ENCODE peak calls at places on chromosomes 1 and 21, in six cellular contexts. W is PC-3; S is activated CD4-positive, CD25-positive, alpha-beta regulatory T cell treated with anti-CD3 and anti-CD28 coated beads, Interleukin-2, amount 50 U/mL, for 72 hours; G is lower lobe of right lung; I is AG20443; P is NCI-H774. M is an unnamed sample.

GRCh38 chr1:20696397-20697333 is 21.1 kb downstream of the KIF17 start:
- DNase-seq in S (peak; percentile 75), G (peak; percentile 88), I (peak; percentile 97), W (peak; percentile 89), P (peak; percentile 43), M (peak; percentile 67)

GRCh38 chr1:9900142-9901043 is 9.7 kb downstream of the CTNNBIP1 start:
- DNase-seq in G (peak; percentile 92), W (no peak), S (no peak), I (no peak), P (peak; percentile 37), M (no peak)

GRCh38 chr1:233295775-233296322 is 324 bp upstream of the PCNX2 start:
- DNase-seq in W (no peak), S (no peak), P (no peak), G (no peak), I (no peak), M (no peak)

GRCh38 chr1:229156819-229157218 is 114.1 kb upstream of the RAB4A start:
- DNase-seq in P (no peak), I (peak; percentile 42), G (no peak), W (peak; percentile 49), S (no peak), M (no peak)

GRCh38 chr1:39720094-39720999 is 18.3 kb upstream of the PPIE start:
- DNase-seq in W (peak; percentile 83), P (peak; percentile 76), G (no peak), S (no peak), I (peak; percentile 40), M (peak; percentile 6)

GRCh38 chr21:17476006-17476405 is 36.8 kb upstream of the CXADR start:
- DNase-seq in W (no peak), S (no peak), G (no peak), I (no peak), P (no peak), M (peak; percentile 34)

GRCh38 chr1:26349196-26349885 is 4.6 kb downstream of the CRYBG2 start:
- DNase-seq in W (peak; percentile 81), G (no peak), S (no peak), I (peak; percentile 69), P (no peak), M (peak; percentile 74)

GRCh38 chr1:7387053-7387861 is 383.8 kb upstream of the VAMP3 start:
- DNase-seq in G (no peak), P (no peak), I (no peak), S (no peak), W (peak; percentile 71), M (no peak)

GRCh38 chr1:216074196-216074595 is 349.1 kb downstream of the USH2A start:
- DNase-seq in G (no peak), W (no peak), P (no peak), I (no peak), S (no peak), M (no peak)

GRCh38 chr1:74430496-74430895 is 81.9 kb downstream of the LRRC53 start:
- DNase-seq in S (no peak), P (no peak), G (no peak), W (no peak), I (no peak), M (no peak)

GRCh38 chr1:34685225-34685624 is 69.6 kb upstream of the GJB5 start:
- DNase-seq in W (no peak), P (peak; percentile 46), I (no peak), G (no peak), S (no peak), M (no peak)

GRCh38 chr1:203040518-203041275 is 14.4 kb downstream of the PPFIA4 start:
- DNase-seq in I (no peak), W (no peak), P (no peak), S (no peak), G (no peak), M (no peak)

GRCh38 chr1:91440845-91441244 is 36.2 kb upstream of the HFM1 start:
- DNase-seq in W (peak; percentile 56), P (no peak), G (no peak), I (peak; percentile 9), S (no peak), M (no peak)

GRCh38 chr1:222095606-222096475 is 354.0 kb upstream of the DUSP10 start:
- DNase-seq in P (no peak), S (peak; percentile 67), I (peak; percentile 37), G (no peak), W (peak; percentile 77), M (peak; percentile 11)

GRCh38 chr1:58896211-58897183 is 112.7 kb upstream of the JUN start:
- DNase-seq in W (no peak), S (no peak), I (peak; percentile 48), P (peak; percentile 50), G (peak; percentile 81), M (peak; percentile 78)

GRCh38 chr1:160538985-160539651 is 16.1 kb upstream of the SLAMF6 start:
- DNase-seq in S (no peak), G (no peak), I (no peak), W (no peak), P (no peak), M (no peak)

GRCh38 chr1:47912756-47913155 is 84.4 kb downstream of the TRABD2B start:
- DNase-seq in W (no peak), S (no peak), P (no peak), G (no peak), I (no peak), M (no peak)

GRCh38 chr1:230423261-230423660 is 2.9 kb downstream of the PGBD5 start:
- DNase-seq in S (no peak), I (no peak), G (no peak), W (no peak), P (no peak), M (no peak)

GRCh38 chr1:203627819-203628184 is 1.2 kb downstream of the ATP2B4 start:
- DNase-seq in G (peak; percentile 52), S (peak; percentile 40), I (peak; percentile 54), P (no peak), W (peak; percentile 58), M (peak; percentile 19)

GRCh38 chr21:42279888-42280287 is 35.3 kb downstream of the TFF3 start:
- DNase-seq in P (no peak), W (no peak), G (no peak), S (no peak), I (no peak), M (no peak)

GRCh38 chr1:2415801-2416208 is 3.4 kb upstream of the PEX10 start:
- DNase-seq in W (peak; percentile 73), I (no peak), G (no peak), S (peak; percentile 63), P (peak; percentile 19), M (no peak)

GRCh38 chr1:19423130-19423529 is 62.2 kb downstream of the CAPZB start:
- DNase-seq in W (no peak), G (no peak), P (no peak), S (no peak), I (no peak), M (no peak)

GRCh38 chr1:25095635-25096200 is 136.6 kb downstream of the SYF2 start:
- DNase-seq in I (no peak), S (no peak), P (no peak), W (no peak), G (no peak), M (no peak)

GRCh38 chr1:95230768-95231191 is 3.2 kb upstream of the RWDD3 start:
- DNase-seq in G (no peak), S (no peak), W (peak; percentile 25), I (no peak), P (no peak), M (no peak)

GRCh38 chr1:25922633-25923567 is 16.7 kb upstream of the STMN1 start:
- DNase-seq in I (peak; percentile 63), G (peak; percentile 78), W (peak; percentile 39), S (peak; percentile 46), P (peak; percentile 2), M (no peak)

GRCh38 chr1:198663996-198664789 is 25.4 kb downstream of the PTPRC start:
- DNase-seq in G (no peak), S (no peak), I (no peak), W (no peak), P (no peak), M (no peak)

GRCh38 chr1:203291201-203292096 is 13.9 kb upstream of the BTG2 start:
- DNase-seq in I (peak; percentile 49), G (no peak), W (no peak), S (no peak), P (peak; percentile 39), M (no peak)

GRCh38 chr1:76770979-76771378 is 96.3 kb upstream of the ST6GALNAC5 start:
- DNase-seq in S (no peak), P (no peak), W (no peak), G (no peak), I (no peak), M (no peak)

GRCh38 chr1:20265243-20265642 is 25.4 kb upstream of the VWA5B1 start:
- DNase-seq in P (no peak), I (peak; percentile 17), S (no peak), W (no peak), G (no peak), M (no peak)

GRCh38 chr1:205041998-205042910 is 758 bp upstream of the CNTN2 start:
- DNase-seq in I (no peak), S (no peak), P (no peak), G (no peak), W (no peak), M (no peak)

GRCh38 chr1:155043259-155043658 is 7.9 kb upstream of the ADAM15 start:
- DNase-seq in I (no peak), G (no peak), P (no peak), W (no peak), S (no peak), M (no peak)

GRCh38 chr1:45945426-45945825 is 142.0 kb downstream of the MAST2 start:
- DNase-seq in W (peak; percentile 68), S (no peak), G (no peak), I (peak; percentile 17), P (no peak), M (no peak)

GRCh38 chr21:16519012-16519411 is 789.2 kb downstream of the USP25 start:
- DNase-seq in I (no peak), S (no peak), P (no peak), W (no peak), G (no peak), M (no peak)

GRCh38 chr1:57423135-57424131 is at the start of gene DAB1:
- DNase-seq in G (no peak), I (peak; percentile 62), P (no peak), S (no peak), W (no peak), M (no peak)

GRCh38 chr1:218439541-218440295 is 94.6 kb downstream of the TGFB2 start:
- DNase-seq in I (peak; percentile 65), S (no peak), G (no peak), W (no peak), P (no peak), M (no peak)

GRCh38 chr1:243848165-243849088 is 1.6 kb downstream of the AKT3 start:
- DNase-seq in I (no peak), G (no peak), S (no peak), W (peak; percentile 4), P (no peak), M (no peak)

GRCh38 chr1:76868154-76868882 is 1.0 kb downstream of the ST6GALNAC5 start:
- DNase-seq in I (peak; percentile 70), G (peak; percentile 47), P (no peak), S (no peak), W (peak; percentile 13), M (no peak)

GRCh38 chr1:48680411-48681035 is 96.2 kb downstream of the BEND5 start:
- DNase-seq in P (no peak), S (no peak), W (peak; percentile 37), G (no peak), I (no peak), M (no peak)

GRCh38 chr1:26864610-26865480 is 1.9 kb downstream of the SFN start:
- DNase-seq in S (peak; percentile 96), G (peak; percentile 97), W (peak; percentile 99), P (peak; percentile 91), I (peak; percentile 97), M (peak; percentile 86)